ENCODE peak calls at places on chromosomes 13 and 19, in ten cellular contexts. C is progenitor cell of endocrine pancreas; Y is activated CD8-positive, alpha-beta T cell treated with anti-CD3 and anti-CD28 coated beads for 36 hours; M is NCI-H1092 treated with DMSO at 0.1 percent for 48 hours; O is T-helper 17 cell; W is cardiac fibroblast; L is HFFc6; N is colonic mucosa; I is heart left ventricle; D is activated naive CD4-positive, alpha-beta T cell. V is an unnamed sample.

GRCh38 chr19:4130635-4131438 is 6.9 kb upstream of the MAP2K2 start:
- DNase-seq in C (no peak), Y (no peak), M (no peak), O (no peak), W (peak; percentile 90), L (peak; percentile 58), N (no peak), I (no peak), D (no peak), V (no peak)

GRCh38 chr13:39503048-39503447 is 99.9 kb downstream of the LHFPL6 start:
- DNase-seq in C (no peak), Y (no peak), M (no peak), O (no peak), W (no peak), L (no peak), N (no peak), I (no peak), D (no peak), V (no peak)

GRCh38 chr19:12766051-12766521 is 9.3 kb downstream of the HOOK2 start:
- DNase-seq in C (peak; percentile 70), Y (peak; percentile 81), M (peak; percentile 22), O (peak; percentile 85), W (peak; percentile 74), L (peak; percentile 53), N (peak; percentile 81), I (peak; percentile 93), D (peak; percentile 81), V (peak; percentile 84)

GRCh38 chr13:114259374-114259773 is 22.0 kb upstream of the UPF3A start:
- DNase-seq in C (no peak), Y (no peak), M (peak; percentile 87), O (no peak), W (no peak), L (no peak), N (no peak), I (no peak), D (no peak), V (no peak)

GRCh38 chr13:59931621-59932020 is 232.1 kb downstream of the DIAPH3 start:
- DNase-seq in C (no peak), Y (no peak), M (peak; percentile 26), O (no peak), W (no peak), L (no peak), N (no peak), I (no peak), D (no peak), V (no peak)

GRCh38 chr19:49430678-49431329 is 5.6 kb downstream of the GFY start:
- DNase-seq in C (no peak), Y (peak; percentile 66), M (no peak), O (no peak), W (no peak), L (no peak), N (no peak), I (no peak), D (no peak), V (no peak)

GRCh38 chr19:41957838-41958366 is 1.2 kb downstream of the RABAC1 start:
- DNase-seq in C (peak; percentile 60), Y (peak; percentile 62), M (peak; percentile 74), O (no peak), W (peak; percentile 83), L (peak; percentile 82), N (peak; percentile 87), I (peak; percentile 67), D (no peak), V (peak; percentile 86)

GRCh38 chr19:51242881-51243280 is 8.0 kb upstream of the SIGLECL1 start:
- DNase-seq in C (no peak), Y (no peak), M (no peak), O (no peak), W (no peak), L (no peak), N (no peak), I (no peak), D (no peak), V (no peak)

GRCh38 chr13:69287050-69287698 is 820.5 kb upstream of the ATXN8OS start:
- DNase-seq in C (no peak), Y (no peak), M (no peak), O (no peak), W (no peak), L (no peak), N (no peak), I (no peak), D (no peak), V (peak; percentile 54)

GRCh38 chr13:107518292-107518691 is 697.0 kb downstream of the LIG4 start:
- DNase-seq in C (no peak), Y (no peak), M (no peak), O (no peak), W (peak; percentile 2), L (no peak), N (no peak), I (no peak), D (no peak), V (no peak)

GRCh38 chr13:30510091-30510490 is 44.4 kb upstream of the HMGB1 start:
- DNase-seq in C (no peak), Y (no peak), M (no peak), O (no peak), W (no peak), L (no peak), N (no peak), I (no peak), D (no peak), V (no peak)

GRCh38 chr13:111253334-111253872 is 67.0 kb upstream of the TEX29 start:
- DNase-seq in C (no peak), Y (no peak), M (no peak), O (no peak), W (peak; percentile 57), L (no peak), N (no peak), I (no peak), D (no peak), V (no peak)

GRCh38 chr19:55369651-55370304 is 485 bp downstream of the IL11 start:
- DNase-seq in C (no peak), Y (peak; percentile 66), M (no peak), O (no peak), W (peak; percentile 68), L (peak; percentile 84), N (no peak), I (no peak), D (no peak), V (no peak)

GRCh38 chr13:38421590-38422560 is 72.2 kb downstream of the UFM1 start:
- DNase-seq in C (no peak), Y (no peak), M (no peak), O (no peak), W (peak; percentile 62), L (no peak), N (no peak), I (no peak), D (no peak), V (no peak)

GRCh38 chr19:38384209-38385027 is 3.4 kb downstream of the GGN start:
- DNase-seq in C (no peak), Y (no peak), M (no peak), O (no peak), W (peak; percentile 39), L (no peak), N (no peak), I (no peak), D (no peak), V (no peak)

GRCh38 chr19:55208880-55209429 is 346 bp downstream of the PTPRH start:
- DNase-seq in C (no peak), Y (no peak), M (no peak), O (no peak), W (no peak), L (no peak), N (no peak), I (no peak), D (no peak), V (no peak)

GRCh38 chr13:113979791-113980471 is 6.1 kb upstream of the C13orf46 start:
- DNase-seq in C (no peak), Y (no peak), M (no peak), O (no peak), W (no peak), L (no peak), N (no peak), I (no peak), D (no peak), V (no peak)

GRCh38 chr19:14003279-14004051 is 2.7 kb downstream of the RFX1 start:
- DNase-seq in C (no peak), Y (peak; percentile 37), M (no peak), O (no peak), W (no peak), L (no peak), N (no peak), I (peak; percentile 29), D (no peak), V (peak; percentile 47)

GRCh38 chr13:48624858-48625257 is 28.9 kb upstream of the CYSLTR2 start:
- DNase-seq in C (no peak), Y (no peak), M (no peak), O (no peak), W (peak; percentile 62), L (no peak), N (no peak), I (no peak), D (no peak), V (no peak)

GRCh38 chr19:29841559-29842367 is 30.0 kb downstream of the CCNE1 start:
- DNase-seq in C (no peak), Y (peak; percentile 24), M (no peak), O (no peak), W (peak; percentile 38), L (peak; percentile 74), N (peak; percentile 31), I (no peak), D (no peak), V (peak; percentile 70)